ENCODE peak calls at places on chromosomes 5 and 9, in five cellular contexts. O is A549, Q is endothelial cell of umbilical vein, X is HepG2, E is K562. A is an unnamed sample.

GRCh38 chr5:53422539-53422938 is 57.9 kb upstream of the FST start:
- DNase-seq in O (no peak), Q (peak), X (no peak), E (no peak), A (no peak)

GRCh38 chr5:9927521-9927997 is 297.4 kb upstream of the TAS2R1 start:
- DNase-seq in O (no peak), Q (no peak), X (no peak), E (no peak), A (no peak)

GRCh38 chr9:16884952-16885513 is 14.6 kb upstream of the BNC2 start:
- DNase-seq in O (no peak), Q (no peak), X (no peak), E (no peak), A (peak)

GRCh38 chr5:17359451-17359965 is 138.5 kb upstream of the TAF11L2 start:
- DNase-seq in O (no peak), Q (no peak), X (no peak), E (no peak), A (peak)

GRCh38 chr5:24401767-24402166 is 243.0 kb downstream of the CDH10 start:
- DNase-seq in O (no peak), Q (no peak), X (no peak), E (no peak), A (no peak)

GRCh38 chr9:5455181-5455580 is 4.8 kb downstream of the CD274 start:
- DNase-seq in O (no peak), Q (peak), X (no peak), E (no peak), A (no peak)

GRCh38 chr5:119356384-119357188 is 767 bp downstream of the TNFAIP8 start:
- DNase-seq in O (no peak), Q (peak), X (no peak), E (no peak), A (peak)

GRCh38 chr5:180605554-180606214 is 14.4 kb upstream of the SCGB3A1 start:
- DNase-seq in O (peak), Q (peak), X (peak), E (peak), A (peak)

GRCh38 chr5:19855031-19855430 is 133.0 kb downstream of the CDH18 start:
- DNase-seq in O (no peak), Q (no peak), X (no peak), E (no peak), A (no peak)

GRCh38 chr9:126384926-126385325 is 58.3 kb downstream of the MVB12B start:
- DNase-seq in O (no peak), Q (no peak), X (no peak), E (no peak), A (no peak)

GRCh38 chr9:94528886-94529285 is 26.0 kb upstream of the PCAT7 start:
- DNase-seq in O (no peak), Q (no peak), X (no peak), E (no peak), A (no peak)

GRCh38 chr9:127318651-127319167 is 54.1 kb downstream of the GARNL3 start:
- DNase-seq in O (no peak), Q (no peak), X (no peak), E (no peak), A (no peak)

GRCh38 chr5:394671-395155 is 48.3 kb upstream of the EXOC3 start:
- DNase-seq in O (no peak), Q (no peak), X (no peak), E (peak), A (peak)

GRCh38 chr9:23686896-23687295 is 139.1 kb downstream of the ELAVL2 start:
- DNase-seq in O (no peak), Q (no peak), X (no peak), E (no peak), A (no peak)

GRCh38 chr9:37836386-37836785 is 35.8 kb downstream of the DCAF10 start:
- DNase-seq in O (no peak), Q (no peak), X (no peak), E (no peak), A (no peak)

GRCh38 chr9:85884236-85884635 is 56.7 kb upstream of the NAA35 start:
- DNase-seq in O (no peak), Q (no peak), X (no peak), E (no peak), A (no peak)
- H3K4me3 ChIP-seq in O (no peak), Q (no peak), X (no peak), E (no peak), A (no peak)

DNA sequence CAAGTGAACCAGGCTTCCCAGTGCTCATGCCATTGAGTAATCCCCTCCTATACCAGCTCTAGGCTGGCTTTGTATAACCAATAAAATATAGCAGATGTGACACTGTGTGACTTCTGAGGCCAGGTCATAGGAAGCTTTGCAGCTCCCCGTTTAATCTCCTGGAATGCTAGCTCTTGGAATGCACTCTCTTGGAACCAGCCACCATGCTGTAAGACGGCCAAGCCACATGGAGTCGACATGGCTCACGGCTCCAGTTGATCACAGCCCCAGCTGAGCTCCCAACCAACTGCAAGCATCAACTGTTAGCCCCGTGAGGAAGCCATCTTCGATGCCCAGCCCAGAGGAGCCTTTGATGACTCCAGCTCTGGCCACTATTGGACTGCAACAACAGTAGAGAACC is 74.5 kb downstream of the SH3TC2 start:
- DNase-seq in O (no peak), Q (no peak), X (no peak), E (no peak), A (no peak)
- TF ChIP-seq MYC in O (no peak), Q (no peak), X (no peak), E (no peak), A (no peak)

GRCh38 chr9:89191004-89191403 is 12.4 kb upstream of the SHC3 start:
- DNase-seq in O (no peak), Q (no peak), X (peak), E (no peak), A (no peak)
- H3K4me3 ChIP-seq in O (no peak), Q (no peak), X (no peak), E (no peak), A (no peak)

GRCh38 chr9:112061152-112061740 is 113.9 kb downstream of the SUSD1 start:
- DNase-seq in O (peak), Q (peak), X (peak), E (peak), A (peak)
- TF ChIP-seq MYC in O (no peak), Q (no peak), X (no peak), E (peak), A (no peak)

DNA sequence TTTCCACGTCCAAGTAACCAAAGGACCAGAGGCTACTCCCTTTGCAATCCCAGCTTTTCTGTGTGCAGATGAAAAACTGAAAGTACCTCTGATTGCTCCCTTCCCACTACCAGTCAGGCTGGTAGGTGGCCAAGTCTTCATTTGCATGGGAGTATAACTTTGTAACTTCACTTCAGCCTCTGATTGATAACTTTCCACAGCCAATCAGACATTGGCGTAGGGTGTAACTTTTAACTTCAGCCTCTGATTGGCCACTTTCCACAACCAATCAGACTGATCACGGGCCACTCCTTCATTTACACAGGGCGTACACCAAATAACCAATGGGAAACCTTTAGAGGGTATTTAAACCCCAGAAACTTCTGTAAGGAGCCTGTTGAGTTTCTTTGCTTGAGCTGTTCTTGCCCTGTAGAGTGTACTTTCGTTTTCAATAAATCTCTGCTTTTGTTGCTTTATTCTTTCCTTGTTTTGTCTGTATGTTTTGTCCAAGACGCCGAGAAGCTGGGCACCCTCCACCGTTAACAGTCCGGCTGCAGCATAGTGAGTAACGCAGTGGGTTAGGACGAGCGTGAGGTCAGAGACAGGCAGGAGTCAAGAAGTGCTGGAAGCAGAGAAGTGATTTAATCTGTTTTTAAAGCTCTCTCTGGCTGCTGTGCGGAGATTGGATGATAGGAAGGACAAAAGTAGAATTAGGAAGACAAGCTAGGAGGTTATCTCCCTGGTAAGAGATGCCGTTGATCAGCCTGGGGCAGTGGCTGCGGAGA is 3.5 kb upstream of the EXOSC2 start:
- DNase-seq in O (peak), Q (peak), X (peak), E (peak), A (peak)
- H3K4me3 ChIP-seq in O (peak), Q (no peak), X (peak), E (peak), A (peak)